ENCODE peak calls at places on chromosomes 6 and 20, in seven cellular contexts. O is T-helper 2 cell, F is GM12865, E is GM04504, G is anterior cingulate cortex, Q is lower leg skin, Y is NCI-H1417 treated with DMSO at 0.1 percent for 48 hours. X is an unnamed sample.

GRCh38 chr6:4320860-4321259 is 185.5 kb upstream of the ECI2 start:
- DNase-seq in O (no peak), F (no peak), E (peak), G (no peak), Q (no peak), Y (no peak), X (no peak)

GRCh38 chr6:44386364-44386928 is 1.1 kb upstream of the CDC5L start:
- DNase-seq in O (no peak), F (no peak), E (peak), G (no peak), Q (no peak), Y (no peak), X (no peak)

GRCh38 chr20:2151805-2152727 is 50.4 kb downstream of the STK35 start:
- DNase-seq in O (no peak), F (no peak), E (peak), G (no peak), Q (no peak), Y (no peak), X (no peak)

GRCh38 chr20:57840504-57841296 is 130.9 kb upstream of the PMEPA1 start:
- DNase-seq in O (no peak), F (no peak), E (no peak), G (no peak), Q (peak), Y (no peak), X (no peak)

GRCh38 chr6:10347561-10348327 is 67.1 kb downstream of the TFAP2A start:
- DNase-seq in O (no peak), F (no peak), E (peak), G (no peak), Q (no peak), Y (no peak), X (no peak)

GRCh38 chr20:51661609-51662178 is 106.5 kb downstream of the ATP9A start:
- DNase-seq in O (peak), F (peak), E (peak), G (no peak), Q (no peak), Y (no peak), X (no peak)

GRCh38 chr6:15522856-15523529 is 139.8 kb downstream of the DTNBP1 start:
- DNase-seq in O (no peak), F (no peak), E (no peak), G (no peak), Q (peak), Y (no peak), X (no peak)

GRCh38 chr20:6692566-6693168 is 74.8 kb upstream of the BMP2 start:
- DNase-seq in O (no peak), F (no peak), E (no peak), G (no peak), Q (no peak), Y (no peak), X (no peak)

GRCh38 chr20:8723296-8723695 is 345.6 kb upstream of the PLCB4 start:
- DNase-seq in O (no peak), F (no peak), E (no peak), G (no peak), Q (no peak), Y (no peak), X (no peak)

GRCh38 chr6:119347466-119348307 is 1.9 kb downstream of the MAN1A1 start:
- DNase-seq in O (peak), F (peak), E (no peak), G (no peak), Q (peak), Y (no peak), X (no peak)

GRCh38 chr20:12998046-12998445 is 10.7 kb upstream of the SPTLC3 start:
- DNase-seq in O (no peak), F (no peak), E (no peak), G (no peak), Q (no peak), Y (no peak), X (no peak)

GRCh38 chr6:11918021-11918738 is 93.9 kb upstream of the HIVEP1 start:
- DNase-seq in O (no peak), F (no peak), E (peak), G (no peak), Q (no peak), Y (peak), X (no peak)

GRCh38 chr6:73942581-73942980 is 246.6 kb downstream of the CD109 start:
- DNase-seq in O (no peak), F (peak), E (peak), G (no peak), Q (no peak), Y (no peak), X (no peak)

GRCh38 chr6:150201791-150202329 is 59.0 kb downstream of the PPP1R14C start:
- DNase-seq in O (no peak), F (no peak), E (no peak), G (no peak), Q (peak), Y (no peak), X (no peak)

GRCh38 chr6:156449569-156449968 is 327.6 kb upstream of the ARID1B start:
- DNase-seq in O (no peak), F (no peak), E (no peak), G (no peak), Q (no peak), Y (no peak), X (no peak)

GRCh38 chr6:25017932-25018581 is 82.3 kb upstream of the RIPOR2 start:
- DNase-seq in O (peak), F (peak), E (no peak), G (no peak), Q (peak), Y (no peak), X (no peak)

GRCh38 chr6:118899948-118900347 is 6.0 kb downstream of the ASF1A start:
- DNase-seq in O (peak), F (no peak), E (no peak), G (no peak), Q (no peak), Y (no peak), X (no peak)

GRCh38 chr20:37256286-37256685 is 5.3 kb downstream of the GHRH start:
- DNase-seq in O (no peak), F (no peak), E (no peak), G (no peak), Q (no peak), Y (no peak), X (no peak)

GRCh38 chr6:166849762-166850181 is 106.6 kb downstream of the RNASET2 start:
- DNase-seq in O (no peak), F (peak), E (no peak), G (no peak), Q (no peak), Y (no peak), X (no peak)

GRCh38 chr20:17636523-17637412 is 45.3 kb downstream of the RRBP1 start:
- DNase-seq in O (no peak), F (no peak), E (no peak), G (peak), Q (no peak), Y (no peak), X (peak)

GRCh38 chr6:130558131-130558530 is 192.3 kb downstream of the TMEM200A start:
- DNase-seq in O (no peak), F (no peak), E (no peak), G (no peak), Q (no peak), Y (no peak), X (no peak)

GRCh38 chr6:116268589-116269293 is 11.0 kb downstream of the TSPYL1 start:
- DNase-seq in O (peak), F (peak), E (peak), G (no peak), Q (no peak), Y (peak), X (no peak)

GRCh38 chr6:84772428-84773132 is 8.2 kb upstream of the TBX18 start:
- DNase-seq in O (no peak), F (no peak), E (no peak), G (no peak), Q (no peak), Y (no peak), X (no peak)

GRCh38 chr6:41934278-41935189 is 7.1 kb downstream of the CCND3 start:
- DNase-seq in O (no peak), F (no peak), E (no peak), G (no peak), Q (no peak), Y (no peak), X (no peak)

GRCh38 chr20:34544109-34544793 is 14.3 kb upstream of the MAP1LC3A start:
- DNase-seq in O (no peak), F (no peak), E (no peak), G (no peak), Q (no peak), Y (no peak), X (no peak)